ENCODE peak calls at places on chromosomes 2 and 18, in five cellular contexts. One of them, this sample, is unnamed.

GRCh38 chr18:73646196-73646595 is 501.4 kb downstream of the FBXO15 start:
- DNase-seq in Peyer's patch: no peak
- DNase-seq in RWPE1: no peak
- DNase-seq in upper lobe of right lung: no peak
- DNase-seq in choroid plexus epithelial cell: no peak
- DNase-seq in this sample: no peak

GRCh38 chr2:191030521-191031154 is 16.7 kb upstream of the STAT1 start:
- DNase-seq in Peyer's patch: no peak
- DNase-seq in RWPE1: peak
- DNase-seq in upper lobe of right lung: no peak
- DNase-seq in choroid plexus epithelial cell: peak
- DNase-seq in this sample: no peak

GRCh38 chr2:136023416-136023815 is 38.0 kb upstream of the DARS1 start:
- DNase-seq in Peyer's patch: no peak
- DNase-seq in RWPE1: no peak
- DNase-seq in upper lobe of right lung: no peak
- DNase-seq in choroid plexus epithelial cell: no peak
- DNase-seq in this sample: no peak

GRCh38 chr18:50182516-50182915 is 12.4 kb downstream of the MYO5B start:
- DNase-seq in Peyer's patch: no peak
- DNase-seq in RWPE1: no peak
- DNase-seq in upper lobe of right lung: no peak
- DNase-seq in choroid plexus epithelial cell: no peak
- DNase-seq in this sample: no peak

GRCh38 chr2:46157072-46157965 is 139.9 kb upstream of the EPAS1 start:
- DNase-seq in Peyer's patch: no peak
- DNase-seq in RWPE1: no peak
- DNase-seq in upper lobe of right lung: no peak
- DNase-seq in choroid plexus epithelial cell: no peak
- DNase-seq in this sample: no peak

GRCh38 chr18:74652392-74652988 is 54.8 kb downstream of the ZNF407 start:
- DNase-seq in Peyer's patch: no peak
- DNase-seq in RWPE1: peak
- DNase-seq in upper lobe of right lung: no peak
- DNase-seq in choroid plexus epithelial cell: peak
- DNase-seq in this sample: peak

GRCh38 chr2:231395188-231396057 is at the start of gene B3GNT7:
- DNase-seq in Peyer's patch: peak
- DNase-seq in RWPE1: no peak
- DNase-seq in upper lobe of right lung: peak
- DNase-seq in choroid plexus epithelial cell: no peak
- DNase-seq in this sample: no peak

GRCh38 chr18:44411971-44412370 is 268.7 kb upstream of the SETBP1 start:
- DNase-seq in Peyer's patch: no peak
- DNase-seq in RWPE1: no peak
- DNase-seq in upper lobe of right lung: no peak
- DNase-seq in choroid plexus epithelial cell: no peak
- DNase-seq in this sample: no peak

GRCh38 chr18:26839609-26840008 is 25.9 kb downstream of the AQP4 start:
- DNase-seq in Peyer's patch: no peak
- DNase-seq in RWPE1: no peak
- DNase-seq in upper lobe of right lung: no peak
- DNase-seq in choroid plexus epithelial cell: no peak
- DNase-seq in this sample: no peak

GRCh38 chr2:57371186-57371585 is 675.4 kb upstream of the VRK2 start:
- DNase-seq in Peyer's patch: no peak
- DNase-seq in RWPE1: no peak
- DNase-seq in upper lobe of right lung: no peak
- DNase-seq in choroid plexus epithelial cell: peak
- DNase-seq in this sample: no peak

GRCh38 chr18:12921178-12921577 is 26.6 kb upstream of the SEH1L start:
- DNase-seq in Peyer's patch: no peak
- DNase-seq in RWPE1: no peak
- DNase-seq in upper lobe of right lung: no peak
- DNase-seq in choroid plexus epithelial cell: no peak
- DNase-seq in this sample: no peak

GRCh38 chr2:72954376-72955187 is 37.3 kb downstream of the EMX1 start:
- DNase-seq in Peyer's patch: no peak
- DNase-seq in RWPE1: no peak
- DNase-seq in upper lobe of right lung: no peak
- DNase-seq in choroid plexus epithelial cell: no peak
- DNase-seq in this sample: no peak

GRCh38 chr2:224101820-224102630 is 62.9 kb upstream of the SERPINE2 start:
- DNase-seq in Peyer's patch: no peak
- DNase-seq in RWPE1: peak
- DNase-seq in upper lobe of right lung: no peak
- DNase-seq in choroid plexus epithelial cell: peak
- DNase-seq in this sample: peak

GRCh38 chr2:38444247-38444646 is 67.2 kb upstream of the ATL2 start:
- DNase-seq in Peyer's patch: no peak
- DNase-seq in RWPE1: peak
- DNase-seq in upper lobe of right lung: no peak
- DNase-seq in choroid plexus epithelial cell: peak
- DNase-seq in this sample: peak

GRCh38 chr2:172442072-172442895 is 14.9 kb downstream of the ITGA6 start:
- DNase-seq in Peyer's patch: no peak
- DNase-seq in RWPE1: peak
- DNase-seq in upper lobe of right lung: no peak
- DNase-seq in choroid plexus epithelial cell: peak
- DNase-seq in this sample: peak

GRCh38 chr2:182319556-182319955 is 107.3 kb downstream of the PDE1A start:
- DNase-seq in Peyer's patch: no peak
- DNase-seq in RWPE1: no peak
- DNase-seq in upper lobe of right lung: no peak
- DNase-seq in choroid plexus epithelial cell: peak
- DNase-seq in this sample: peak

GRCh38 chr18:76686737-76687231 is 135.6 kb upstream of the ZNF236 start:
- DNase-seq in Peyer's patch: no peak
- DNase-seq in RWPE1: peak
- DNase-seq in upper lobe of right lung: no peak
- DNase-seq in choroid plexus epithelial cell: peak
- DNase-seq in this sample: peak

GRCh38 chr18:67468038-67468437 is 48.5 kb downstream of the DSEL start:
- DNase-seq in Peyer's patch: no peak
- DNase-seq in RWPE1: no peak
- DNase-seq in upper lobe of right lung: no peak
- DNase-seq in choroid plexus epithelial cell: no peak
- DNase-seq in this sample: no peak

GRCh38 chr2:8039732-8040131 is 642.1 kb upstream of the ID2 start:
- DNase-seq in Peyer's patch: no peak
- DNase-seq in RWPE1: no peak
- DNase-seq in upper lobe of right lung: no peak
- DNase-seq in choroid plexus epithelial cell: no peak
- DNase-seq in this sample: no peak

GRCh38 chr18:22559414-22560282 is 141.9 kb upstream of the CTAGE1 start:
- DNase-seq in Peyer's patch: no peak
- DNase-seq in RWPE1: peak
- DNase-seq in upper lobe of right lung: peak
- DNase-seq in choroid plexus epithelial cell: peak
- DNase-seq in this sample: no peak

GRCh38 chr2:220090050-220090449 is 462.6 kb downstream of the SLC4A3 start:
- DNase-seq in Peyer's patch: no peak
- DNase-seq in RWPE1: no peak
- DNase-seq in upper lobe of right lung: no peak
- DNase-seq in choroid plexus epithelial cell: no peak
- DNase-seq in this sample: no peak

GRCh38 chr2:70489165-70489564 is 64.5 kb downstream of the TGFA start:
- DNase-seq in Peyer's patch: no peak
- DNase-seq in RWPE1: no peak
- DNase-seq in upper lobe of right lung: no peak
- DNase-seq in choroid plexus epithelial cell: no peak
- DNase-seq in this sample: no peak

GRCh38 chr2:20608666-20609348 is 42.1 kb downstream of the HS1BP3 start:
- DNase-seq in Peyer's patch: no peak
- DNase-seq in RWPE1: no peak
- DNase-seq in upper lobe of right lung: peak
- DNase-seq in choroid plexus epithelial cell: no peak
- DNase-seq in this sample: no peak

GRCh38 chr2:100196786-100197494 is 54.5 kb upstream of the AFF3 start:
- DNase-seq in Peyer's patch: no peak
- DNase-seq in RWPE1: no peak
- DNase-seq in upper lobe of right lung: peak
- DNase-seq in choroid plexus epithelial cell: peak
- DNase-seq in this sample: no peak

GRCh38 chr2:150276737-150277136 is 210.7 kb downstream of the RND3 start:
- DNase-seq in Peyer's patch: no peak
- DNase-seq in RWPE1: no peak
- DNase-seq in upper lobe of right lung: no peak
- DNase-seq in choroid plexus epithelial cell: no peak
- DNase-seq in this sample: no peak

GRCh38 chr2:131394147-131394931 is 30.4 kb upstream of the RAB6D start:
- DNase-seq in Peyer's patch: no peak
- DNase-seq in RWPE1: no peak
- DNase-seq in upper lobe of right lung: no peak
- DNase-seq in choroid plexus epithelial cell: peak
- DNase-seq in this sample: no peak

GRCh38 chr2:102030855-102031527 is 39.2 kb downstream of the IL1R2 start:
- DNase-seq in Peyer's patch: no peak
- DNase-seq in RWPE1: no peak
- DNase-seq in upper lobe of right lung: no peak
- DNase-seq in choroid plexus epithelial cell: no peak
- DNase-seq in this sample: no peak

GRCh38 chr2:120445431-120446143 is 99.7 kb downstream of the INHBB start:
- DNase-seq in Peyer's patch: no peak
- DNase-seq in RWPE1: peak
- DNase-seq in upper lobe of right lung: no peak
- DNase-seq in choroid plexus epithelial cell: peak
- DNase-seq in this sample: no peak

GRCh38 chr18:40939636-40940035 is 1015.4 kb upstream of the PIK3C3 start:
- DNase-seq in Peyer's patch: no peak
- DNase-seq in RWPE1: no peak
- DNase-seq in upper lobe of right lung: no peak
- DNase-seq in choroid plexus epithelial cell: no peak
- DNase-seq in this sample: no peak

GRCh38 chr2:102099536-102100293 is 42.8 kb upstream of the IL1R1 start:
- DNase-seq in Peyer's patch: no peak
- DNase-seq in RWPE1: no peak
- DNase-seq in upper lobe of right lung: no peak
- DNase-seq in choroid plexus epithelial cell: no peak
- DNase-seq in this sample: no peak

GRCh38 chr2:189091253-189091652 is 88.3 kb downstream of the COL5A2 start:
- DNase-seq in Peyer's patch: no peak
- DNase-seq in RWPE1: no peak
- DNase-seq in upper lobe of right lung: no peak
- DNase-seq in choroid plexus epithelial cell: peak
- DNase-seq in this sample: no peak

GRCh38 chr18:3604260-3604625 is 154.3 kb downstream of the TGIF1 start:
- DNase-seq in Peyer's patch: no peak
- DNase-seq in RWPE1: no peak
- DNase-seq in upper lobe of right lung: no peak
- DNase-seq in choroid plexus epithelial cell: no peak
- DNase-seq in this sample: no peak

DNA sequence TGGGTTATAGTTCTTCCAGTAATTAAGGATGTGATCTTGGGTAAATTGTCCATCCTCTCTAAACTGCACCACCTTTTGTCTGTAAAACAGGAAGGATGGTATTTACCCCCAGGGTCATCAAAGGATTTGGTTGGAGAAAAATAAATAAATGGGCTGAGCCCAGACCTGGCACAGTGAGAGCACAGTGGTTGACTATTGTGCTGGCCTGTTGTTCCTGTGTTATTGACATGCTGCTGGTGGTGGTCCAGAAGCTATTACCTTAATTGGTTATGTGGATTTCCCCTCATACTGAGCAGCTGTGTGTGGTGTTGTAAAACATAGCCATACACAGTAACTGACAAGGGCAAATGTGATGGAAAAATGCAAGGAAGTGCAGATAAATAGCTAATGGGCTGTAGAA is 746 bp upstream of the IL37 start:
- DNase-seq in Peyer's patch: no peak
- DNase-seq in RWPE1: no peak
- DNase-seq in upper lobe of right lung: no peak
- DNase-seq in choroid plexus epithelial cell: no peak
- DNase-seq in this sample: no peak
- TF ChIP-seq CTCF in Peyer's patch: no peak
- TF ChIP-seq CTCF in RWPE1: no peak
- TF ChIP-seq CTCF in upper lobe of right lung: no peak
- TF ChIP-seq CTCF in choroid plexus epithelial cell: no peak
- TF ChIP-seq CTCF in this sample: no peak

GRCh38 chr2:239089884-239090283 is 242.0 kb downstream of the TWIST2 start:
- DNase-seq in Peyer's patch: no peak
- DNase-seq in RWPE1: no peak
- DNase-seq in upper lobe of right lung: no peak
- DNase-seq in choroid plexus epithelial cell: no peak
- DNase-seq in this sample: no peak
- TF ChIP-seq CTCF in Peyer's patch: no peak
- TF ChIP-seq CTCF in RWPE1: no peak
- TF ChIP-seq CTCF in upper lobe of right lung: no peak
- TF ChIP-seq CTCF in choroid plexus epithelial cell: no peak
- TF ChIP-seq CTCF in this sample: no peak

DNA sequence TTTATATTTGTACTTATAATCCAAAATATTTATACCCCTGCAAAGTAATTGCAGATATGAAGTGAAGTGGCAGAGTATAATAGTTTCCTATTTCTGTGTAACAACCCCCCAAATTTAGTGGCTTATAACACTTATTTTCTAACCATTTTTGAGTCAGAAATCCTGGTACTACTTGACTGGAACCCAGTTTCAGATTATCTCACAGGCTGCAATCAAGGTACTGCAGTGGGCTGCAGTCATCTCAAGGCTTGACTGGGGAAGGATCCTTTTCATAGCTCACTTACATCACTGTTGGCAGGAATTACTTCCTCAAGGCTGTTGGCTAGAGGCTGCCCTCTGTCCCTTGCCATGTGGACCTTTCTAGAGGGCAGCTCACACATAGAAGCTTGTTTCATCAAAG is 558.2 kb upstream of the PKDCC start:
- DNase-seq in Peyer's patch: no peak
- DNase-seq in RWPE1: no peak
- DNase-seq in upper lobe of right lung: no peak
- DNase-seq in choroid plexus epithelial cell: no peak
- DNase-seq in this sample: no peak
- TF ChIP-seq CTCF in Peyer's patch: no peak
- TF ChIP-seq CTCF in RWPE1: no peak
- TF ChIP-seq CTCF in upper lobe of right lung: no peak
- TF ChIP-seq CTCF in choroid plexus epithelial cell: no peak
- TF ChIP-seq CTCF in this sample: no peak

DNA sequence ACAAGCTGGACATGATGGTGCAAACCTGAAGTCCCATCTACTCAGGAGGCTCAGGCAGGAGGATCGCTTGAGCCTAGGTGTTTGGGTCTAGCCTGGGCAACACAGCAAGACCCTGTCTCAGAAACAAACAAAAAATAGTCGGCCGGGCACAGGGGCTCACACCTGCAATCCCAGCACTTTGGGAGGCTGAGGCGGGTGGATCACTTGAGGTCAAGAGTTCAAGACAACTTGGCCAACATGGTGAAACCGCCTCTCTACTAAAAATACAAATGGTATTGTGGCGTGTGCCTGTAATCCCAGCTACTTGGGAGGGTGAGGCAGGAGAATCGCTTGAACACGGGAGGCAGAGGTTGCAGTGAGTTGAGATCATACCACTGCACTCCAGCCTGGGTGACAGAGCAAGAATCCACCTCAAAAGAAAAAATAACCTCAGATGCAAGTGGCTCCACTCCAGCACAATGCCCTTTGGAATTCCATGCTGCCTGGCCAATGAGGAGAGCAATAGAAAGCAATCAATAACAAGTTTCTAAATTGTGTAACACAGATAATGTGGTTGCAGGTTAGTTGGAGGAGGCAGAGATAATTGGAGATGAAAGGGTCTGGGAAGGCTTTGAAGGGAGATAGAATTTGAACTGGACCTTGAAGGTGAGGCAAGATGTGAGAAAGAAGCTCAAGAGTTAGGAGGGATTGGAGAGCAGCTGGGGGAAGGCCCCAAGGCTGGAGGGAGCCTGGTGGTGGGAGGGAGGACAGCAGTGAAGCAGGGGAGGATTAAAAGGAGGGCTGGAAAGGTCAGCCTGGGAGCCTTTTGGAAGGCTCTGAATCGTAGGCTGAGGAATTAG is 6.0 kb downstream of the TTC31 start:
- DNase-seq in Peyer's patch: no peak
- DNase-seq in RWPE1: no peak
- DNase-seq in upper lobe of right lung: no peak
- DNase-seq in choroid plexus epithelial cell: no peak
- DNase-seq in this sample: no peak
- TF ChIP-seq CTCF in Peyer's patch: peak
- TF ChIP-seq CTCF in RWPE1: no peak
- TF ChIP-seq CTCF in upper lobe of right lung: no peak
- TF ChIP-seq CTCF in choroid plexus epithelial cell: no peak
- TF ChIP-seq CTCF in this sample: no peak

This sample was measured in astrocyte of the cerebellum.